ENCODE peak calls at places on chromosome 11, in six cellular contexts. A is mesendoderm, S is neuronal stem cell, Y is H1, U is IMR-90, B is mesenchymal stem cell. D is an unnamed sample.
A peak's percentile ranks its signal among the peaks of the same experiment; 100 is the strongest.

GRCh38 chr11:133945087-133945974 is 11.4 kb downstream of the IGSF9B start:
- DNase-seq in A (no peak), Y (no peak), B (no peak), U (peak; percentile 14), S (no peak), D (no peak)

GRCh38 chr11:69314555-69314954 is 20.6 kb downstream of the MYEOV start:
- DNase-seq in Y (no peak), A (no peak), S (no peak), B (no peak), U (no peak), D (no peak)

GRCh38 chr11:105975128-105975527 is 46.9 kb downstream of the MSANTD4 start:
- DNase-seq in B (no peak), S (no peak), A (no peak), U (peak; percentile 48), Y (no peak), D (no peak)

GRCh38 chr11:117808768-117809167 is 11.8 kb upstream of the DSCAML1 start:
- DNase-seq in A (no peak), U (no peak), S (no peak), B (no peak), Y (no peak), D (no peak)

GRCh38 chr11:75859614-75860013 is 44.6 kb downstream of the UVRAG start:
- DNase-seq in B (no peak), Y (no peak), A (no peak), U (no peak), S (no peak), D (no peak)

GRCh38 chr11:105577645-105578044 is 32.2 kb upstream of the GRIA4 start:
- DNase-seq in A (peak; percentile 24), S (no peak), B (peak; percentile 55), U (peak; percentile 37), Y (no peak), D (no peak)

GRCh38 chr11:43071338-43071737 is 240.5 kb upstream of the API5 start:
- DNase-seq in U (no peak), S (no peak), A (peak; percentile 88), B (no peak), Y (no peak), D (no peak)

GRCh38 chr11:59901306-59901705 is 22.7 kb downstream of the OOSP3 start:
- DNase-seq in U (no peak), A (no peak), B (peak; percentile 88), S (no peak), Y (no peak), D (no peak)

GRCh38 chr11:130054966-130055365 is 14.7 kb upstream of the APLP2 start:
- DNase-seq in B (no peak), U (no peak), Y (no peak), S (no peak), A (no peak), D (no peak)

GRCh38 chr11:65867284-65868071 is 5.1 kb downstream of the EFEMP2 start:
- DNase-seq in B (no peak), U (no peak), A (peak; percentile 62), Y (peak; percentile 90), S (peak; percentile 47), D (peak; percentile 66)

GRCh38 chr11:99098751-99099150 is 78.0 kb downstream of the CNTN5 start:
- DNase-seq in S (no peak), Y (no peak), B (no peak), U (no peak), A (no peak), D (no peak)

GRCh38 chr11:119795231-119795630 is 66.2 kb upstream of the NECTIN1 start:
- DNase-seq in S (no peak), Y (no peak), U (peak; percentile 77), A (peak; percentile 62), B (no peak), D (no peak)

GRCh38 chr11:36431429-36432092 is 78.5 kb downstream of the TRAF6 start:
- DNase-seq in B (peak; percentile 97), U (peak; percentile 98), Y (no peak), S (no peak), A (peak; percentile 18), D (no peak)

GRCh38 chr11:27471067-27471587 is 1.5 kb downstream of the LGR4 start:
- DNase-seq in Y (no peak), B (peak; percentile 26), S (no peak), A (peak; percentile 70), U (no peak), D (no peak)

GRCh38 chr11:77090373-77091111 is 12.1 kb upstream of the OMP start:
- DNase-seq in U (no peak), Y (no peak), S (no peak), A (no peak), B (no peak), D (no peak)

GRCh38 chr11:84655729-84656128 is 971.4 kb downstream of the DLG2 start:
- DNase-seq in B (no peak), A (no peak), S (no peak), U (no peak), Y (no peak), D (no peak)

GRCh38 chr11:11581493-11581880 is 40.3 kb downstream of the GALNT18 start:
- DNase-seq in Y (peak; percentile 32), U (no peak), A (no peak), S (no peak), B (no peak), D (peak; percentile 17)

GRCh38 chr11:35994421-35994820 is 50.6 kb downstream of the LDLRAD3 start:
- DNase-seq in A (no peak), S (no peak), Y (no peak), U (no peak), B (no peak), D (no peak)

GRCh38 chr11:86214710-86215109 is 29.8 kb upstream of the EED start:
- DNase-seq in Y (no peak), S (no peak), A (no peak), U (no peak), B (no peak), D (no peak)

GRCh38 chr11:40514124-40514523 is 945.3 kb downstream of the LRRC4C start:
- DNase-seq in U (no peak), B (peak; percentile 8), S (no peak), Y (no peak), A (no peak), D (no peak)

GRCh38 chr11:43493431-43493830 is 134.7 kb downstream of the TTC17 start:
- DNase-seq in U (no peak), A (no peak), S (no peak), B (no peak), Y (no peak), D (no peak)

GRCh38 chr11:29449280-29450074 is 567.4 kb downstream of the KCNA4 start:
- DNase-seq in Y (no peak), U (no peak), B (no peak), S (no peak), A (no peak), D (no peak)

GRCh38 chr11:1906146-1906545 is 13.4 kb upstream of the TNNT3 start:
- DNase-seq in B (no peak), Y (no peak), U (no peak), S (no peak), A (no peak), D (no peak)

GRCh38 chr11:69209421-69209820 is 53.7 kb downstream of the SMIM38 start:
- DNase-seq in A (no peak), U (no peak), B (no peak), Y (no peak), S (no peak), D (no peak)

GRCh38 chr11:26958005-26958404 is 35.9 kb upstream of the FIBIN start:
- DNase-seq in B (no peak), Y (no peak), A (no peak), S (no peak), U (no peak), D (no peak)

GRCh38 chr11:12702999-12703453 is 28.8 kb downstream of the TEAD1 start:
- DNase-seq in S (no peak), B (no peak), Y (no peak), U (peak; percentile 47), A (no peak), D (no peak)
- H2BK5ac ChIP-seq in S (no peak overlapping the region), B (no peak overlapping the region), Y (no peak overlapping the region), U (no peak overlapping the region), A (no peak overlapping the region), D (no peak overlapping the region)

DNA sequence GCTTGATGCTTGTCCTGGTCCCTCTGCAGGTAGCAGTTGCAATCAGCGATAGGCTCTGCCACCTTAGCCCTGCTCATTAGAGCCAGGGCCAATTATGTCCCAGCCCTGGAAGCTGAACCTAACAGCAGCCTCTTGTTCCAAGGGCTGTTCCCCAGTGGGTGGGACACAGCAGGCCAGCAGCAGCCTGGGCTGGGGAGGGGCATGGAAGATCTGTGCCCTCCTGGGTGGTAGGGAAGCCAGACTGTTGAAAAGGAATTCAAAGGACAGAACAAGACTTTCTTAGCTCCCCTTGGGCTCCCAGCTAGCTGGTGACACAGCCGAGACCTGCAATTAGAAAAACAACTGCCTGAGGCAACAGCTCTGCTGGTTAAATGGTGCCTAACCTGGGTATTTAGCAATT is 17.4 kb downstream of the DRD2 start:
- DNase-seq in Y (peak; percentile 63), U (no peak), S (peak; percentile 40), A (peak; percentile 52), B (no peak), D (peak; percentile 59)
- H2BK5ac ChIP-seq in Y (no peak overlapping the region), U (no peak overlapping the region), S (no peak overlapping the region), A (no peak overlapping the region), B (no peak overlapping the region), D (no peak overlapping the region)

DNA sequence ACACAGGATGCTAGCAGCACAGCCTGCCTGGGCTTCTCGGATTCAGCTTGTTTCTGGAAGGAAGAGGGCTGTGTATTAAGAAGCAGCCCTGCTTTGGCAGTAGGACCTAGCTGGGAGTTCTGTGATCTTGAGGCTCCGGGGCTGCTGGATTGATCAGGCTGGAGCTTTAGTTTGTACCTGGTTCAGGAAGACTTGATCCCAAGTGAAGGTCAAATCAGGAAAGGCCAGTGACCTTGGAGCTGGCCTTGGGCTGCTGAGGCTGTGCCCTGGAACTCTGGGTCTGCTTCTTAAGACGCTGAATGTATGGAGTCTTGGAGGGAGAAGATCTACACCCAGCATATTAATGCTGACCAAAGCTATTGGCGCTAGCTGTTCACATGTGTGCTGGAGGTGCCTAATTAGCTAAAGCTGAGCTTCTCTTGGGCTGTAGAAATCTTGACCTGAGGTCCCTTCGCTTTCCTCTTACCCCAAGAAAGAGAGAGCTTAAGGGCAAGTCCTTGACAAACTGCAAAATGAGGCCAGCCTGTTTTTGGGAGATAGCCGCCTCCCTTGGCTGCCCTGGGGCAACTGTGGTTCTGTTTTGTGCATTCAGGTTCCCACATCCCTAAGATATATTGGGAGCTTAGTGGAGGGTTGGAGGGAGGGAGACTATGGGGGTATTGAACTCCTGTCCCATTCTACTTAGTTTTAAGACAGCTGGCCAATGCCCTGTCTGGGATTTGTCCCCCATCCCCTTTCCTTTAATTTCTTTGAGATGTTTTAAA is 135.9 kb downstream of the DBX1 start:
- DNase-seq in B (no peak), Y (no peak), A (no peak), U (no peak), S (no peak), D (no peak)
- H2BK5ac ChIP-seq in B (no peak overlapping the region), Y (peak overlapping the region; percentile 48), A (peak overlapping the region; percentile 85), U (no peak overlapping the region), S (no peak overlapping the region), D (no peak overlapping the region)

GRCh38 chr11:64650923-64651523 is 60.0 kb downstream of the SLC22A12 start:
- DNase-seq in B (peak; percentile 34), U (peak; percentile 19), S (no peak), A (peak; percentile 63), Y (peak; percentile 61), D (peak; percentile 60)

GRCh38 chr11:64654439-64654838 is 63.4 kb downstream of the SLC22A12 start:
- DNase-seq in S (no peak), Y (no peak), A (no peak), U (no peak), B (no peak), D (no peak)

GRCh38 chr11:64654958-64655541 is 64.0 kb downstream of the SLC22A12 start:
- DNase-seq in B (no peak), A (no peak), U (no peak), S (no peak), Y (no peak), D (no peak)

GRCh38 chr11:64652586-64653387 is 61.8 kb downstream of the SLC22A12 start:
- DNase-seq in B (peak; percentile 77), A (peak; percentile 85), U (peak; percentile 55), S (peak; percentile 77), Y (peak; percentile 99), D (peak; percentile 92)

GRCh38 chr11:64653388-64653973 is 62.5 kb downstream of the SLC22A12 start:
- DNase-seq in S (no peak), Y (no peak), U (no peak), B (no peak), A (no peak), D (no peak)
- H2BK5ac ChIP-seq in S (no peak overlapping the region), Y (peak overlapping the region; percentile 42), U (no peak overlapping the region), B (no peak overlapping the region), A (no peak overlapping the region), D (no peak overlapping the region)

D was measured in H9.